ENCODE peak calls at places on chromosome X, in seven cellular contexts. W is right cardiac atrium, C is mammary epithelial cell, G is stomach, F is left lung, E is lower lobe of right lung, V is cardiac muscle cell. P is an unnamed sample.

GRCh38 chrX:81857192-81857591 is 655.3 kb downstream of the SH3BGRL start:
- DNase-seq in G (no peak), C (no peak), E (no peak), W (no peak), V (no peak), F (no peak), P (no peak)

GRCh38 chrX:129359269-129359668 is 164.0 kb downstream of the SMARCA1 start:
- DNase-seq in V (no peak), F (no peak), W (no peak), E (no peak), G (no peak), C (peak; percentile 7), P (no peak)

GRCh38 chrX:65532016-65532415 is 2.6 kb downstream of the LAS1L start:
- DNase-seq in E (no peak), W (no peak), V (no peak), F (no peak), C (no peak), G (no peak), P (no peak)

GRCh38 chrX:12978205-12979010 is 3.5 kb downstream of the TMSB4X start:
- DNase-seq in G (peak; percentile 75), F (peak; percentile 73), E (peak; percentile 71), V (no peak), W (peak; percentile 48), C (peak; percentile 71), P (peak; percentile 54)

GRCh38 chrX:151825927-151826471 is 86.7 kb upstream of the MAGEA4 start:
- DNase-seq in G (no peak), V (no peak), C (peak; percentile 59), F (no peak), W (peak; percentile 22), E (no peak), P (no peak)

GRCh38 chrX:129833153-129834004 is 10.3 kb downstream of the ZDHHC9 start:
- DNase-seq in W (no peak), G (no peak), F (no peak), E (no peak), V (no peak), C (no peak), P (no peak)

GRCh38 chrX:17674611-17675010 is 62.7 kb upstream of the SCML1 start:
- DNase-seq in G (no peak), F (no peak), W (no peak), C (no peak), E (no peak), V (no peak), P (peak; percentile 0)

GRCh38 chrX:103624111-103624510 is 4.7 kb upstream of the TCEAL1 start:
- DNase-seq in W (no peak), F (no peak), V (no peak), E (no peak), G (no peak), C (no peak), P (no peak)

GRCh38 chrX:31483336-31483735 is 411.5 kb upstream of the FTHL17 start:
- DNase-seq in F (no peak), V (no peak), C (peak; percentile 54), E (no peak), W (no peak), G (no peak), P (no peak)

DNA sequence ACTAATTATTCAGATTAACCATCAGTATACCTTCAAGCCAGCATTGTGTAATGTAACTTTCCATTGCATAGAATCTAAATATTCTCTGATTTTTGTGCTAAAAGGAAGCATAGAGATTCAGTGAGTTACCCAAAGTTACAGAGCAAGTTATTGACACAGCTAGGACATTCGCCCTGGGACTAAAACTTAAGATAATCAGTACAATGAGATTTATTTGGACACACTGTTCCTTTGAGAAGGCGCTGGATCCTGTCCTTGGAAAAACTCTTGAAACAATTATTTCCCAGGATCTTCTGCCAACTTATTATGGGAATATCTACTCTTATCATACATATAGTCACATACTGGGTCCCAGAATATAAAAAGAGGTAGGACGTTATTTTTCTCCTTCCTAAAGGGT is 392.0 kb downstream of the UBE2NL start:
- DNase-seq in V (no peak), G (no peak), C (no peak), E (no peak), W (no peak), F (no peak), P (no peak)
- H3K9me3 ChIP-seq in V (no peaks in the 10 kb centered on the region), G (no peaks in the 10 kb centered on the region), C (no peaks in the 10 kb centered on the region), E (no peaks in the 10 kb centered on the region), W (no peaks in the 10 kb centered on the region), F (no peaks in the 10 kb centered on the region), P (no peaks in the 10 kb centered on the region)

GRCh38 chrX:153495362-153495751 is 577 bp downstream of the BGN start:
- DNase-seq in G (no peak), F (no peak), V (no peak), E (no peak), C (no peak), W (peak; percentile 57), P (no peak)
- H3K4me3 ChIP-seq in G (peak overlapping the region; percentile 17), F (peak overlapping the region; percentile 31), V (no peak overlapping the region), E (peak overlapping the region; percentile 44), C (no peak overlapping the region), W (peak overlapping the region; percentile 25), P (no peak overlapping the region)

GRCh38 chrX:40047485-40047884 is 50.3 kb downstream of the BCOR start:
- DNase-seq in G (no peak), W (no peak), C (no peak), F (no peak), E (no peak), V (no peak), P (no peak)
- H3K9me3 ChIP-seq in G (no peaks in the 10 kb centered on the region), W (peaks cover 8% of the 10 kb centered on the region), C (peaks cover 8% of the 10 kb centered on the region), F (no peaks in the 10 kb centered on the region), E (peaks cover 11% of the 10 kb centered on the region), V (peaks cover 2% of the 10 kb centered on the region), P (peaks cover 3% of the 10 kb centered on the region)

DNA sequence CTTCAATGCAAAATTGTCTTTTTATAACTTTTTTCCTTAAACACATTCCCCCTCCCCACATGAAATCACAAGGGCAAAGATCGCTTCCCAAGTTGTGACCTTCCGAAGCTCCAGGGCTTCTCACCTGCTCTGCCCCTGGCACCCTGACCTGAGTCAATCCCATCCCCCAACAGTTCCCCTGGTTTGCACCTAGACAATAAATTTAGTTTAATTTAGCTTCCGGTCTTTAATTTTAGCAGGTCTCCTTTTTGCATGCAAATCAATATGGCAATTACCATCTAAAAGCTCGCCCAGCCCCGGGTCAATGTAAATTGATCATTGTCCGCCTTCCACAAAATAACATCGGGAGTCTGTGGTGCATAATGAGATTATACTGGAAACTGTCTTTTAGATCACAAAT is 6.8 kb downstream of the BCOR start:
- DNase-seq in V (no peak), W (no peak), F (no peak), C (no peak), E (no peak), G (no peak), P (no peak)
- H3K4me3 ChIP-seq in V (peak overlapping the region; percentile 27), W (peak overlapping the region; percentile 50), F (no peak overlapping the region), C (no peak overlapping the region), E (peak overlapping the region; percentile 50), G (peak overlapping the region; percentile 41), P (no peak overlapping the region)

DNA sequence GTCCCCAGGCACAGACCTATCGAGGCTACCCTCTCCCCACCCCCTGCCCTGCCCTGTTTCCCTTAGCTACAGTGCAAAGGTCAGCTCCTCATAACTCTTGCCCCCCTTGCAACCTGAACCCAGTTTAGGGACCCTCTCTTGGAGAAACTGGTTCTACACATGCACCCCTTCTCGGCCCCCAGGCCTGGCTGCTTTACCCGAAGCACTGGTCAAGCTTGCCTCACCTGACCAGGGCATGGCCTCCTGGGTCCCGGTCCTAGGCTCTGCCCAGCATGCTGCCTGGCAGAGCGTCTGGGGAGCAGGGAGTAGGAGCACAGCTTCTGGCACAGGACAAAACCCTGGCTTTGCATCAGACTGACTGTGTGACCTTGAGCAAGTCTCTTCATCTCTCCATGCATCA is 28.0 kb downstream of the ZNF185 start:
- DNase-seq in V (no peak), W (no peak), C (no peak), G (no peak), F (no peak), E (no peak), P (no peak)
- H3K9me3 ChIP-seq in V (no peaks in the 10 kb centered on the region), W (no peaks in the 10 kb centered on the region), C (no peaks in the 10 kb centered on the region), G (no peaks in the 10 kb centered on the region), F (no peaks in the 10 kb centered on the region), E (no peaks in the 10 kb centered on the region), P (no peaks in the 10 kb centered on the region)

GRCh38 chrX:47804315-47804714 is 32.4 kb upstream of the ZNF81 start:
- DNase-seq in E (no peak), W (no peak), F (no peak), V (no peak), G (no peak), C (no peak), P (no peak)

GRCh38 chrX:47802589-47802988 is 34.1 kb upstream of the ZNF81 start:
- DNase-seq in C (peak; percentile 34), W (no peak), G (no peak), V (no peak), E (no peak), F (no peak), P (no peak)

GRCh38 chrX:47809065-47809788 is 27.5 kb upstream of the ZNF81 start:
- DNase-seq in W (no peak), E (no peak), G (no peak), F (no peak), V (no peak), C (no peak), P (no peak)

GRCh38 chrX:47807548-47807947 is 29.2 kb upstream of the ZNF81 start:
- DNase-seq in E (no peak), F (no peak), C (no peak), G (no peak), W (no peak), V (peak; percentile 47), P (no peak)
- H3K4me3 ChIP-seq in E (no peak overlapping the region), F (no peak overlapping the region), C (no peak overlapping the region), G (no peak overlapping the region), W (no peak overlapping the region), V (no peak overlapping the region), P (no peak overlapping the region)